ENCODE peak calls at places on chromosomes 1 and 21, in four cellular contexts. X is brain microvascular endothelial cell, S is fibroblast of the aortic adventitia, T is lower lobe of right lung. O is an unnamed sample.

GRCh38 chr21:34795152-34796141 is 126.7 kb downstream of the CLIC6 start:
- DNase-seq in X (no peak), S (peak), T (no peak), O (peak)

GRCh38 chr1:177385760-177386698 is 215.3 kb downstream of the BRINP2 start:
- DNase-seq in X (no peak), S (no peak), T (no peak), O (peak)

GRCh38 chr1:47781171-47781959 is 215.8 kb downstream of the TRABD2B start:
- DNase-seq in X (no peak), S (no peak), T (no peak), O (no peak)

GRCh38 chr1:228861830-228862176 is 126.5 kb downstream of the RHOU start:
- DNase-seq in X (no peak), S (no peak), T (no peak), O (no peak)

GRCh38 chr1:112444269-112444668 is 48.3 kb downstream of the CTTNBP2NL start:
- DNase-seq in X (peak), S (peak), T (no peak), O (no peak)

GRCh38 chr1:185483647-185484450 is 166.8 kb upstream of the IVNS1ABP start:
- DNase-seq in X (peak), S (peak), T (no peak), O (peak)

GRCh38 chr1:58441699-58442098 is 104.8 kb downstream of the OMA1 start:
- DNase-seq in X (no peak), S (no peak), T (no peak), O (no peak)

GRCh38 chr21:24375201-24375600 is 1232.1 kb downstream of the MRPL39 start:
- DNase-seq in X (no peak), S (no peak), T (no peak), O (no peak)

GRCh38 chr1:12172042-12172851 is 5.5 kb downstream of the TNFRSF1B start:
- DNase-seq in X (no peak), S (no peak), T (no peak), O (no peak)

GRCh38 chr1:109629372-109630030 is 9.9 kb downstream of the AMPD2 start:
- DNase-seq in X (no peak), S (no peak), T (no peak), O (no peak)

GRCh38 chr1:206568256-206568655 is 44.0 kb downstream of the EIF2D start:
- DNase-seq in X (no peak), S (no peak), T (peak), O (peak)

GRCh38 chr21:26881504-26882228 is 36.5 kb upstream of the ADAMTS1 start:
- DNase-seq in X (no peak), S (peak), T (no peak), O (no peak)

GRCh38 chr1:52142220-52143153 is 598 bp downstream of the ZFYVE9 start:
- DNase-seq in X (peak), S (peak), T (peak), O (peak)

GRCh38 chr1:209678981-209679539 is 3.8 kb downstream of the G0S2 start:
- DNase-seq in X (no peak), S (no peak), T (no peak), O (no peak)

GRCh38 chr1:223133824-223134435 is 9.1 kb downstream of the TLR5 start:
- DNase-seq in X (peak), S (peak), T (peak), O (peak)
- H3K4me3 ChIP-seq in X (peak), S (peak), T (peak), O (peak)

DNA sequence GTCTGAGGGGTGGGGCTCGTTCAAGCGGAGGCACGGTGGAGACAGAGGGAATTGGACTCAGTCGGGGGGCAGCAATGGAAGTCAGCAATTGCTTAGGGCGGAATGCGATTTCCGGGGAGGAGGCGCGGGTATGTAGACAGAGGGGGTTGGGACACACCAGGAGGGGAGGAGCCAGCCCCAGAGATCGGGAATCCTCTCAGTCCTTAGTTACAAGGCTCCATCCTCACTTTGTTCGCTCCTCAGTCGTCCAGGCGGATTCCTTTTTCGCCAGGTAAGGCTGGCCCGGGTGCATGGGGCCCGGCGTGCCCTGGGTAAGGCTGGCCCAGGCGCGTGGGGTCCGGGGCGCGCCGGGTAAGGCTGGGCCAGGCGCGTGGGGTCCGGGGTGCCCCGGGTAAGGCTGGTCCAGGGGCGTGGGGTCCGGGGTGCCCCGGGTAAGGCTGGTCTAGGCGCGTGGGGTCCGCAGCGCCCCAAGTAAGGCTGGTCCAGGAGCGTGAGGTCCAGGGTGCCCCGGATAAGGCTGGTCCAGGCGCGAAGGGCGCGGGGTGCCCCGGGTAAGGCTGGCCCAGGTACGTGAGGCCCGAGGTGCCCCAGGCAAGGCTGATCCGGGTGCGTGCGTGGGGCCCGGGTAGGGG is at the start of gene L1TD1:
- DNase-seq in X (no peak), S (no peak), T (no peak), O (no peak)
- H3K4me3 ChIP-seq in X (peak), S (no peak), T (peak), O (no peak)

GRCh38 chr1:224107282-224107625 is 6.7 kb upstream of the FBXO28 start:
- DNase-seq in X (no peak), S (no peak), T (no peak), O (no peak)

GRCh38 chr1:224109981-224110380 is 3.9 kb upstream of the FBXO28 start:
- DNase-seq in X (no peak), S (no peak), T (no peak), O (no peak)

GRCh38 chr1:224108991-224109390 is 4.9 kb upstream of the FBXO28 start:
- DNase-seq in X (no peak), S (no peak), T (no peak), O (no peak)

DNA sequence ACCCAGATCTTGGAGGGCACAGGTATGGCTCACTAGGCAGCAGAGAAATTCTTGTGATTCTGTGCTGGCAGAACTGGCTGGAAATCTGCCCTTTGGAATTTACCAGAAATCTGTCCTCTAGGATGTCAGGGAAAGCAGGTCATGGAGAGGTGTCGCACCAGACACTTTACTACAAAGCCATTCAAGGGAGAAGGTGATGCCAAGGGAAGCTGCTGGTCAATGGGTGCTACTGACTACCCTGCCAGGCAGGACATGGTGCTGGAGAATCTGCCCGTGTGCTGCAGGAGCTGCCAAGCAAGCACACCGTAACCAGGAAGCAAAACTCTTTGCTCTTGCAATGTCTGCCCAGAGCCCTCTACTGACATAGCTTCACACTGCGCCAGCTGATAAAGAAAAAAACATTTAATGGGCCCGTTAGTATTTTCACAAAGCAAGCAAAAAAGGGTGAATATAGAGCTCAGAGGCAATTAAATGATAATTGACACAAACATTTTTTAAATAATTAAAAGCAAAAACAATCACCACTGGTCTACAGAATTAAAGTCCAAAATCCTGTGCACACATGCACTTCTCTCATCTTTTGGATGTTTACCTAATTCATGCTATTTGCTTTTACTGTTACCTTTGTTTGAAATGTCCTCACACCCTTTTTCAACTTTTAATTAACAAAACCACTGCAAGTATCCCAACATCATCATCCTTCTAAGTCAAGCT is 7.2 kb upstream of the FBXO28 start:
- DNase-seq in X (peak), S (peak), T (no peak), O (peak)
- H3K4me3 ChIP-seq in X (peak), S (no peak), T (no peak), O (no peak)

DNA sequence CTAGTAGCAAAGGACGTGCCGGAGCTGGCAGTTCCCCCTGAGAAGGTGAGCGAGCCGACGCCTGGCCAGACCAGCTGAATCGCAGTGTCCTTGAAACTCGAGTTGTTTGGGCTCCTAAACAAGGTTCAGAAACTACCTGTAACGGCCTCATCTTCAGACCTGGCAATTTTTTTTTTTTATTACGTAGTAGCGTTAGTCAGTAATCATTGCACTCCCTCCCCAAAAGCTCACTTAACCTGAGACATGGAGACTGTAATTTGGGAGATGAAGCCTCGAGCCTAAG is 409 bp downstream of the LHX8 start:
- DNase-seq in X (no peak), S (no peak), T (no peak), O (no peak)
- H3K4me3 ChIP-seq in X (no peak), S (no peak), T (no peak), O (no peak)

DNA sequence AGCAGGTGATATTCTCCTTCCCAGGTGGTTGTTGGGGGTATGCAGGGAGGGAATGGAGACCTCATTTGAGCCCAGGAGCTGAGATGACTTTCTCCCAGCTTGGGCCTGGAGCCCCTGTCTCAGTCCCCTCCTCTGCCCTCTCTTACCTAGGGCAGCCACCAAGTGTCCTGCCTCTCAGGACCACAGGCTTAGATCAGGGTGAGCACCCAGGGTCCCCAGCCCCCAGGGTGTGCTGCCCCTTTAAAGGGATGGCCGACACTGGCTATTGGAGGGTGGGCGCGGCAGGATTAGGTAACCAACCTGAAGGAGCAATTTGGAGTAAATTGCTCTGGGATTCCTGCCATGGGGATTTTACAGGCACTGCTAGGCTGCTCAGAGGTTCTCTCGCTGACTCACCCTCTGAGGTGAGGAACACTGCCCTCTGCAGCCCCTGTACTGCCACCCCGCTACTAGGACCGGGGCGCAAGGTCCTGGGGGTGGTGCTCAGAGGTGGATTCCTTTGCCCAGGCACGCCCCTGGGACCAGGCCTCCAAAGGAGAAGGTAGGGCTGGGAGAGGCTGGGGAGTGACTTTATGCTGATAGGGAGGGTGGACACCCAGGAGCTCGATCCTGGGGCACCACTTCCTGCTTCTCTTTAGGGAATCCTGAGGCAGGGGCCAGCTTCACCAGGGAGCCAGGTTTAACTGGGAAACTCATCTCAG is 1.5 kb downstream of the RPS6KA1 start:
- DNase-seq in X (no peak), S (peak), T (peak), O (peak)
- H3K4me3 ChIP-seq in X (no peak), S (no peak), T (peak), O (no peak)

GRCh38 chr1:207913951-207914350 is 3.0 kb upstream of the CD34 start:
- DNase-seq in X (no peak), S (no peak), T (no peak), O (no peak)

GRCh38 chr1:207910678-207911354 is at the start of gene CD34:
- DNase-seq in X (no peak), S (peak), T (no peak), O (peak)

GRCh38 chr1:207908112-207908734 is 2.7 kb downstream of the CD34 start:
- DNase-seq in X (no peak), S (peak), T (no peak), O (no peak)

GRCh38 chr1:207911983-207912760 is 1.2 kb upstream of the CD34 start:
- DNase-seq in X (no peak), S (no peak), T (no peak), O (no peak)

GRCh38 chr1:207909687-207910086 is 1.2 kb downstream of the CD34 start:
- DNase-seq in X (no peak), S (no peak), T (no peak), O (no peak)
- H3K4me3 ChIP-seq in X (no peak), S (no peak), T (peak), O (no peak)

DNA sequence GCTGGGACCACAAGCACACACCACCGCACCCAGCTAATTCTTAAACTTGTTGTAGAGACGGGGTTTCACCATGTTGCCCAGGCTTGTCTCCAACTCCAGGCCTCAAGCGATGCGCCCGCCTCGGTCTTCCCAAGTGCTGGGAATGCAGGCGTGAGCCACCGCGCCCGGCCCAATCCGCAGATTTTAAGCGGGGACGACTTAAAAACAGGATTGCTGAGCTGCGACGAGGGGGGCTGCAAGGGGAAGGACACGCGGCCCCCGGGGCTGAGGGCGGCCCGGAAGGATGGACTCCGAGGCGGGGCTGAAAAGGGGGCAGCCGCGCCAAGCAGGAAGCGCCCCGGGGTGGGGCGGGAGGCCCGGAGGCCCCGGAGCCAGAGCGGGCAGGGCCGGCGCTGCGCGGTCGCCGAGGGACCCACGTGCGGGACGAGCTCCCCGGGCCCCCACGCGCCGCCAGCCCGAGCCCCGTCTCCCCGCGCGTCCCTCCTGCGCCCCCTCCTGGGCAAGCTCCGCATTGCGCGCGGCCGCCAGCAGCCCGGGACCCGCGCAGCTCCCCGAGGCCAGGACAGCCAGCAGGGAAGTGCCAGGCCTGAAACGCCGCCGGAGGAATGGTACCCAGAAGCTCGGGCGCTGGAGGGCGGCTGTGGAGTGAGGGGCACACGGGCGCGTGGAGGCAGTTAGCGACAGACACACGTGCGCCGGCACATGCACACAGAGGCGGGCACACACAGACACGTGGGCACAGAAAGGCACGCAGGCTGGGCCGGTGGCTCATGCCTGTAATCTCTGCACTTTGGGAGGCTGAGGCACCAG is 5.5 kb upstream of the PRKCZ start:
- DNase-seq in X (peak), S (peak), T (peak), O (peak)
- H3K4me3 ChIP-seq in X (no peak), S (peak), T (peak), O (peak)

GRCh38 chr1:223704921-223705878 is 7.1 kb upstream of the CAPN2 start:
- DNase-seq in X (no peak), S (peak), T (no peak), O (peak)
- H3K4me3 ChIP-seq in X (no peak), S (no peak), T (no peak), O (no peak)

DNA sequence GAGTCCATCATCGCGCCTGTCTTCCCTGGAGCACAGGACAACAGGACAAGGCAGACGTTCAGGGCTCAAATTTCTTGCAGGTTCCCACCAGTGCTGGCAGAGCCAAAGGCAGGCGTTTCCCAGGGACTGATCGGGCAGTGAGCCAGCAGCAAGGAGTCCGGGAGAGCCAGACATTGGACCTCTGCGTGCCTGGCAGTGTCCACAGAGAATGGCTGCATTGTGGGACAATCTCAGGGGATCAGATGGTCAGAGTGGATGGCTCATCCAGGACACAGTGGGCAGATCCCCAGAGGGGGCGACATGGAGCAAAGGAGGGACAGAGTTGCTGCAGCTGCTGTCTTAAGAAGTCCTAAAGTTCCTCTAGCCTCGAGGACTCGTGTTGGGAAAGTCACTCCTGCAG is 4.6 kb downstream of the TMEM63A start:
- DNase-seq in X (peak), S (peak), T (peak), O (peak)
- H3K4me3 ChIP-seq in X (no peak), S (no peak), T (no peak), O (no peak)